ENCODE peak calls at places on chromosome 2, in four cellular contexts. One of them, this sample, is unnamed.

GRCh38 chr2:64284751-64285150 is 140.5 kb upstream of the PELI1 start:
- DNase-seq in Jurkat, Clone E6-1: no peak
- DNase-seq in activated T-cell treated with anti-CD3 and anti-CD28 coated beads, Interleukin-2, amount 50 U/mL, for 48 hours: no peak
- DNase-seq in GM04503: no peak
- DNase-seq in this sample: peak; percentile 55

GRCh38 chr2:154589514-154589913 is 109.0 kb upstream of the KCNJ3 start:
- DNase-seq in Jurkat, Clone E6-1: no peak
- DNase-seq in activated T-cell treated with anti-CD3 and anti-CD28 coated beads, Interleukin-2, amount 50 U/mL, for 48 hours: no peak
- DNase-seq in GM04503: no peak
- DNase-seq in this sample: no peak

GRCh38 chr2:41933035-41933429 is 114.8 kb upstream of the PKDCC start:
- DNase-seq in Jurkat, Clone E6-1: no peak
- DNase-seq in activated T-cell treated with anti-CD3 and anti-CD28 coated beads, Interleukin-2, amount 50 U/mL, for 48 hours: no peak
- DNase-seq in GM04503: no peak
- DNase-seq in this sample: no peak

GRCh38 chr2:47354013-47354816 is 48.7 kb upstream of the MSH2 start:
- DNase-seq in Jurkat, Clone E6-1: no peak
- DNase-seq in activated T-cell treated with anti-CD3 and anti-CD28 coated beads, Interleukin-2, amount 50 U/mL, for 48 hours: no peak
- DNase-seq in GM04503: no peak
- DNase-seq in this sample: no peak

GRCh38 chr2:185279999-185280398 is 458.6 kb upstream of the FSIP2 start:
- DNase-seq in Jurkat, Clone E6-1: no peak
- DNase-seq in activated T-cell treated with anti-CD3 and anti-CD28 coated beads, Interleukin-2, amount 50 U/mL, for 48 hours: no peak
- DNase-seq in GM04503: no peak
- DNase-seq in this sample: no peak

GRCh38 chr2:229129738-229130371 is 141.2 kb downstream of the PID1 start:
- DNase-seq in Jurkat, Clone E6-1: no peak
- DNase-seq in activated T-cell treated with anti-CD3 and anti-CD28 coated beads, Interleukin-2, amount 50 U/mL, for 48 hours: no peak
- DNase-seq in GM04503: no peak
- DNase-seq in this sample: no peak

GRCh38 chr2:200356794-200357472 is 50.4 kb downstream of the SPATS2L start:
- DNase-seq in Jurkat, Clone E6-1: no peak
- DNase-seq in activated T-cell treated with anti-CD3 and anti-CD28 coated beads, Interleukin-2, amount 50 U/mL, for 48 hours: no peak
- DNase-seq in GM04503: peak; percentile 87
- DNase-seq in this sample: no peak

GRCh38 chr2:24986397-24986796 is 14.6 kb upstream of the DNAJC27 start:
- DNase-seq in Jurkat, Clone E6-1: no peak
- DNase-seq in activated T-cell treated with anti-CD3 and anti-CD28 coated beads, Interleukin-2, amount 50 U/mL, for 48 hours: no peak
- DNase-seq in GM04503: no peak
- DNase-seq in this sample: peak; percentile 90

GRCh38 chr2:138244400-138245001 is 257.1 kb upstream of the SPOPL start:
- DNase-seq in Jurkat, Clone E6-1: no peak
- DNase-seq in activated T-cell treated with anti-CD3 and anti-CD28 coated beads, Interleukin-2, amount 50 U/mL, for 48 hours: no peak
- DNase-seq in GM04503: no peak
- DNase-seq in this sample: no peak

GRCh38 chr2:8515390-8515761 is 166.5 kb upstream of the ID2 start:
- DNase-seq in Jurkat, Clone E6-1: peak; percentile 64
- DNase-seq in activated T-cell treated with anti-CD3 and anti-CD28 coated beads, Interleukin-2, amount 50 U/mL, for 48 hours: peak; percentile 73
- DNase-seq in GM04503: no peak
- DNase-seq in this sample: peak; percentile 58

GRCh38 chr2:133952896-133953295 is 301.0 kb upstream of the MGAT5 start:
- DNase-seq in Jurkat, Clone E6-1: no peak
- DNase-seq in activated T-cell treated with anti-CD3 and anti-CD28 coated beads, Interleukin-2, amount 50 U/mL, for 48 hours: no peak
- DNase-seq in GM04503: no peak
- DNase-seq in this sample: no peak

GRCh38 chr2:96415684-96416083 is 80.1 kb downstream of the NCAPH start:
- DNase-seq in Jurkat, Clone E6-1: no peak
- DNase-seq in activated T-cell treated with anti-CD3 and anti-CD28 coated beads, Interleukin-2, amount 50 U/mL, for 48 hours: no peak
- DNase-seq in GM04503: no peak
- DNase-seq in this sample: no peak

GRCh38 chr2:164617466-164617865 is 3.8 kb downstream of the GRB14 start:
- DNase-seq in Jurkat, Clone E6-1: no peak
- DNase-seq in activated T-cell treated with anti-CD3 and anti-CD28 coated beads, Interleukin-2, amount 50 U/mL, for 48 hours: no peak
- DNase-seq in GM04503: peak; percentile 11
- DNase-seq in this sample: no peak